ENCODE peak calls at places on chromosomes 16 and 17, in four cellular contexts. L is H1, T is H9, E is IMR-90. N is an unnamed sample.

GRCh38 chr17:67638871-67639270 is 78.9 kb upstream of the NOL11 start:
- DNase-seq in L (no peak), T (no peak), E (no peak), N (no peak)

GRCh38 chr16:54174201-54174600 is 112.4 kb downstream of the IRX3 start:
- DNase-seq in L (no peak), T (no peak), E (no peak), N (no peak)

GRCh38 chr17:2853722-2854580 is 57.7 kb downstream of the RAP1GAP2 start:
- DNase-seq in L (peak), T (no peak), E (no peak), N (peak)

GRCh38 chr17:29789186-29790170 is 140.6 kb downstream of the SSH2 start:
- DNase-seq in L (no peak), T (no peak), E (no peak), N (no peak)

GRCh38 chr16:87702325-87702811 is 63.4 kb downstream of the KLHDC4 start:
- DNase-seq in L (peak), T (peak), E (peak), N (peak)

GRCh38 chr16:49330562-49331201 is 42.9 kb upstream of the C16orf78 start:
- DNase-seq in L (no peak), T (no peak), E (no peak), N (no peak)

GRCh38 chr17:78933025-78933958 is 8.1 kb upstream of the TIMP2 start:
- DNase-seq in L (no peak), T (peak), E (peak), N (peak)

GRCh38 chr16:1151424-1152122 is 1.3 kb upstream of the CACNA1H start:
- DNase-seq in L (no peak), T (no peak), E (no peak), N (no peak)

GRCh38 chr17:75442168-75443103 is 14.0 kb upstream of the TMEM94 start:
- DNase-seq in L (no peak), T (no peak), E (no peak), N (no peak)

GRCh38 chr16:47519037-47519436 is 57.9 kb downstream of the PHKB start:
- DNase-seq in L (no peak), T (no peak), E (peak), N (no peak)

GRCh38 chr17:31512796-31513195 is 121.3 kb downstream of the RAB11FIP4 start:
- DNase-seq in L (no peak), T (no peak), E (no peak), N (no peak)

GRCh38 chr17:35879748-35880654 is at the start of gene CCL5:
- DNase-seq in L (no peak), T (no peak), E (peak), N (no peak)

GRCh38 chr16:56793504-56793903 is 63.6 kb downstream of the NUP93 start:
- DNase-seq in L (no peak), T (no peak), E (peak), N (peak)

GRCh38 chr17:17191346-17191792 is 14.8 kb downstream of the PLD6 start:
- DNase-seq in L (no peak), T (no peak), E (peak), N (peak)

GRCh38 chr16:20942271-20942670 is 41.7 kb downstream of the LYRM1 start:
- DNase-seq in L (no peak), T (no peak), E (no peak), N (no peak)

GRCh38 chr16:54482892-54483574 is 196.4 kb upstream of the IRX3 start:
- DNase-seq in L (no peak), T (no peak), E (no peak), N (peak)

GRCh38 chr16:85631230-85631629 is 18.1 kb downstream of the GSE1 start:
- DNase-seq in L (no peak), T (no peak), E (no peak), N (no peak)

GRCh38 chr17:16442141-16442540 is 26.8 kb downstream of the TRPV2 start:
- DNase-seq in L (no peak), T (peak), E (no peak), N (no peak)

GRCh38 chr16:55912022-55912421 is 36.8 kb upstream of the CES5A start:
- DNase-seq in L (no peak), T (no peak), E (no peak), N (no peak)

GRCh38 chr16:49490321-49490705 is 116.7 kb downstream of the C16orf78 start:
- DNase-seq in L (no peak), T (no peak), E (no peak), N (no peak)

GRCh38 chr17:75151893-75152292 is 2.4 kb downstream of the JPT1 start:
- DNase-seq in L (no peak), T (no peak), E (peak), N (peak)

GRCh38 chr17:4409659-4410058 is 24.1 kb upstream of the SPNS3 start:
- DNase-seq in L (no peak), T (no peak), E (peak), N (no peak)

GRCh38 chr16:12706628-12707027 is 97.1 kb downstream of the CPPED1 start:
- DNase-seq in L (no peak), T (no peak), E (no peak), N (no peak)

GRCh38 chr17:10172241-10172741 is 26.1 kb downstream of the GAS7 start:
- DNase-seq in L (no peak), T (no peak), E (peak), N (peak)

GRCh38 chr17:68775338-68775737 is 174.2 kb upstream of the FAM20A start:
- DNase-seq in L (no peak), T (no peak), E (no peak), N (no peak)

GRCh38 chr16:1707193-1707790 is 1.3 kb downstream of the MAPK8IP3 start:
- DNase-seq in L (no peak), T (no peak), E (peak), N (peak)

GRCh38 chr17:6669479-6670212 is 18.1 kb downstream of the C17orf100 start:
- DNase-seq in L (no peak), T (peak), E (no peak), N (peak)

GRCh38 chr16:3767333-3767977 is 50.1 kb upstream of the TRAP1 start:
- DNase-seq in L (no peak), T (peak), E (no peak), N (no peak)
- H3K56ac ChIP-seq in L (no peak), T (no peak), E (no peak), N (no peak)

GRCh38 chr17:50139950-50140885 is 10.3 kb upstream of the SAMD14 start:
- DNase-seq in L (peak), T (peak), E (peak), N (peak)
- H3K27ac ChIP-seq in L (no peak), T (no peak), E (no peak), N (no peak)

GRCh38 chr17:41785091-41785875 is 1.2 kb downstream of the JUP start:
- DNase-seq in L (peak), T (peak), E (no peak), N (peak)

GRCh38 chr17:41784207-41784744 is 2.2 kb downstream of the JUP start:
- DNase-seq in L (no peak), T (peak), E (peak), N (peak)

GRCh38 chr17:41785876-41786226 is 660 bp downstream of the JUP start:
- DNase-seq in L (peak), T (peak), E (no peak), N (peak)

GRCh38 chr17:41786227-41787020 is at the start of gene JUP:
- DNase-seq in L (peak), T (peak), E (peak), N (peak)

GRCh38 chr17:41787021-41787418 is 509 bp upstream of the JUP start:
- DNase-seq in L (no peak), T (no peak), E (no peak), N (no peak)
- H3K56ac ChIP-seq in L (no peak), T (no peak), E (no peak), N (no peak)

DNA sequence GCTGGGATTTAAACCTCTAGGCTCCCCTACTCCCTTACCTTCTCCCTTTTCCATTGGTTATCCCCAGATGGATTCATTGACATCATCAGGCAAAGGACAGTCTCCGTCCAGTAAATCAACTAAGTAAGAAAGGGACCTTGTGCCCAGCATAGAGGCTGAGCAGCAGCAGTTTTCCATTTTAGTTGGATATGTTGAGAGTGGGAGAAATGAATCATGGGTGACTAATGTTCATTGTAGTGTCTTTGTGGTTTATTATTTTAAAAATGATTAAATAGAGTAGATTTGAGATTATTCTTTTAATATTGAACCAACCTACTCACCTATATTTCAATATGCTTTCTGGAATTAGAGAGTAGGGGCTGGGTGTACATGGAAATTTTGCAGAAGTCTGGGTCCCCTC is 99.4 kb upstream of the CACNG3 start:
- DNase-seq in L (no peak), T (no peak), E (no peak), N (no peak)
- H3K27ac ChIP-seq in L (no peak), T (no peak), E (no peak), N (no peak)

GRCh38 chr17:8656693-8657092 is 26.2 kb upstream of the MYH10 start:
- DNase-seq in L (no peak), T (no peak), E (no peak), N (no peak)

GRCh38 chr17:8659758-8660410 is 29.4 kb upstream of the MYH10 start:
- DNase-seq in L (no peak), T (no peak), E (no peak), N (no peak)

GRCh38 chr17:8662076-8662831 is 31.7 kb upstream of the MYH10 start:
- DNase-seq in L (no peak), T (no peak), E (no peak), N (no peak)

GRCh38 chr17:8654822-8655221 is 24.3 kb upstream of the MYH10 start:
- DNase-seq in L (no peak), T (no peak), E (no peak), N (no peak)

GRCh38 chr17:8658800-8659199 is 28.3 kb upstream of the MYH10 start:
- DNase-seq in L (no peak), T (no peak), E (no peak), N (no peak)
- H3K56ac ChIP-seq in L (no peak), T (no peak), E (no peak), N (no peak)

GRCh38 chr17:81341347-81342061 is 46.4 kb upstream of the SLC38A10 start:
- DNase-seq in L (peak), T (peak), E (no peak), N (no peak)

GRCh38 chr17:81338301-81339179 is 43.4 kb upstream of the SLC38A10 start:
- DNase-seq in L (peak), T (peak), E (no peak), N (no peak)

GRCh38 chr17:81339180-81339501 is 44.0 kb upstream of the SLC38A10 start:
- DNase-seq in L (peak), T (no peak), E (no peak), N (peak)

GRCh38 chr17:81340606-81341346 is 45.7 kb upstream of the SLC38A10 start:
- DNase-seq in L (peak), T (peak), E (no peak), N (no peak)

DNA sequence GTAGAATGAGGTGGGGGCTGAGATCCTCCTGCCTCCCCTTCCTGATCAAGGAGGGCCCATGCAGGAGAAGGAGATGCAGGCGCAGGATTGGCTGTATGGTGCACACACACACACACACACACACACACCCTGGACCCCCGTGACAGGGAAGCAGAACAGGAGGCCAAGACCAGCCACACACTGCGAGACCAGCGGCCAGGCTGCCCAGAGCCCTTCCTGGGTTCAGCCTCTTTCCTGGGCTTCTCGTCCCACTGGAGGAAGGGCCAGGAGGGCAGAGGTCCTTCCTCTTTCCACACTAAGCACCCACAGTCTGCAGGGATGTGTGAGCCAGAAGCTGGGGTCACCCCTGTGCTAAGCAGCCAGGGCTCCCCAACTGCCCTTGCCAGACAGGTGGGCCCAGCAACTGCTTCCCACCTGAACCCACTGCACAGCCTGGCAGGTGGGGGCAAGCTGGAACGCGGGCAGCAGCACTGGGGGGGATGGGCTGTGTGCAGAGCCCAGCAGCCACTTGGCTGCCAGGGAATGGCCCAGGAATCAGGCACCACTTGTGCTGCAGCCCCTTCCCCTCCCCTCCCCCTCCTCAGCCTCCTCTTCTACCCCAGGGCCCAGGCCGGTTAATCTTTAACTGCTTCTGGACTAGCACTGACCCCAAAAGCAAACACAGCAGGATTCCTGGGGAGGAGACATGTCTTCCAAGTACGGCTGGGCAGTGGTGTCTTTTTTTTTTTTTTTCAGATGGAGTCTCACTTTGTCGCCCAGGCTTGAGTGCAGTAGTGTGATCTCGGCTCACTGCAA is 44.6 kb upstream of the SLC38A10 start:
- DNase-seq in L (peak), T (peak), E (no peak), N (peak)
- H3K27ac ChIP-seq in L (no peak), T (no peak), E (no peak), N (no peak)

N was measured in mesendoderm.